ENCODE peak calls at places on chromosomes 4 and X, in seven cellular contexts. I is stomach, W is mesendoderm, Z is fibroblast of lung, K is uterus, D is small intestine, Q is endothelial cell of umbilical vein. T is an unnamed sample. For H3K4me1, the result is how much of the 10 kb centered on the place peaks cover.

GRCh38 chr4:54082168-54082567 is 17.8 kb upstream of the CHIC2 start:
- DNase-seq in I (peak), W (no peak), Z (peak), K (no peak), D (peak), Q (peak), T (peak)

GRCh38 chr4:121380448-121381147 is at the start of gene QRFPR:
- DNase-seq in I (no peak), W (peak), Z (no peak), K (no peak), D (no peak), Q (no peak), T (no peak)

GRCh38 chrX:74506310-74507115 is 85.2 kb downstream of the SLC16A2 start:
- DNase-seq in I (no peak), W (no peak), Z (no peak), K (no peak), D (peak), Q (no peak), T (no peak)

GRCh38 chr4:182555997-182556418 is 312.8 kb downstream of the TENM3 start:
- DNase-seq in I (no peak), W (peak), Z (peak), K (no peak), D (no peak), Q (no peak), T (peak)

GRCh38 chrX:120401301-120401700 is 39.4 kb downstream of the ATP1B4 start:
- DNase-seq in I (no peak), W (no peak), Z (no peak), K (no peak), D (no peak), Q (no peak), T (no peak)

GRCh38 chr4:183443609-183444148 is 757 bp upstream of the CDKN2AIP start:
- DNase-seq in I (no peak), W (peak), Z (no peak), K (no peak), D (no peak), Q (peak), T (no peak)

GRCh38 chr4:164318350-164318749 is 435.6 kb upstream of the SMIM31 start:
- DNase-seq in I (no peak), W (no peak), Z (no peak), K (no peak), D (no peak), Q (no peak), T (no peak)

GRCh38 chrX:47266643-47267042 is 33.8 kb downstream of the USP11 start:
- DNase-seq in I (no peak), W (no peak), Z (no peak), K (no peak), D (no peak), Q (no peak), T (no peak)

GRCh38 chrX:50893466-50893865 is 17.1 kb upstream of the BMP15 start:
- DNase-seq in I (no peak), W (no peak), Z (no peak), K (no peak), D (no peak), Q (no peak), T (no peak)

GRCh38 chrX:8364369-8365141 is 100.1 kb upstream of the VCX3B start:
- DNase-seq in I (peak), W (peak), Z (no peak), K (no peak), D (no peak), Q (no peak), T (peak)

GRCh38 chr4:7485096-7485495 is 50.4 kb upstream of the PSAPL1 start:
- DNase-seq in I (no peak), W (no peak), Z (no peak), K (no peak), D (no peak), Q (no peak), T (peak)

GRCh38 chrX:129239371-129239770 is 283.9 kb downstream of the SMARCA1 start:
- DNase-seq in I (no peak), W (no peak), Z (no peak), K (no peak), D (no peak), Q (peak), T (no peak)

GRCh38 chr4:82138376-82138775 is 235.4 kb downstream of the HNRNPD start:
- DNase-seq in I (no peak), W (no peak), Z (no peak), K (no peak), D (no peak), Q (no peak), T (no peak)

GRCh38 chr4:30720021-30720655 is at the start of gene PCDH7:
- DNase-seq in I (peak), W (peak), Z (peak), K (peak), D (peak), Q (peak), T (no peak)

GRCh38 chr4:134057356-134057755 is 144.2 kb downstream of the PABPC4L start:
- DNase-seq in I (no peak), W (no peak), Z (no peak), K (no peak), D (no peak), Q (no peak), T (no peak)

GRCh38 chr4:60926624-60927023 is 273.5 kb upstream of the ADGRL3 start:
- DNase-seq in I (no peak), W (no peak), Z (no peak), K (no peak), D (no peak), Q (no peak), T (no peak)

GRCh38 chr4:186746581-186746980 is 22.9 kb upstream of the FAT1 start:
- DNase-seq in I (no peak), W (no peak), Z (no peak), K (no peak), D (no peak), Q (no peak), T (no peak)

GRCh38 chr4:151475338-151475737 is 66.4 kb downstream of the FHIP1A start:
- DNase-seq in I (no peak), W (no peak), Z (no peak), K (no peak), D (no peak), Q (no peak), T (no peak)

GRCh38 chr4:123120473-123120872 is 198.1 kb upstream of the NUDT6 start:
- DNase-seq in I (no peak), W (no peak), Z (peak), K (no peak), D (no peak), Q (no peak), T (no peak)

GRCh38 chr4:74503580-74503979 is 58.6 kb downstream of the AREG start:
- DNase-seq in I (no peak), W (no peak), Z (peak), K (no peak), D (no peak), Q (peak), T (no peak)

GRCh38 chr4:67721770-67722597 is 21.0 kb upstream of the UBA6 start:
- DNase-seq in I (no peak), W (peak), Z (peak), K (no peak), D (no peak), Q (peak), T (no peak)

GRCh38 chr4:143359794-143360193 is 23.1 kb downstream of the GAB1 start:
- DNase-seq in I (no peak), W (no peak), Z (no peak), K (no peak), D (no peak), Q (no peak), T (no peak)
- H3K4me1 ChIP-seq in I (half or more), W (under half), Z (under half), K (under half), D (under half), Q (under half), T (under half)

GRCh38 chr4:84920591-84920990 is 45.9 kb downstream of the WDFY3 start:
- DNase-seq in I (no peak), W (no peak), Z (peak), K (no peak), D (no peak), Q (peak), T (no peak)
- H3K4me1 ChIP-seq in I (under half), W (under half), Z (under half), K (under half), D (under half), Q (under half), T (under half)

GRCh38 chr4:153421980-153422379 is 44.2 kb upstream of the TMEM131L start:
- DNase-seq in I (no peak), W (no peak), Z (no peak), K (no peak), D (no peak), Q (no peak), T (no peak)
- H3K4me1 ChIP-seq in I (under half), W (under half), Z (under half), K (under half), D (under half), Q (under half), T (under half)

GRCh38 chrX:71618303-71618721 is at the start of gene CXCR3:
- DNase-seq in I (no peak), W (no peak), Z (no peak), K (no peak), D (no peak), Q (no peak), T (no peak)
- H3K4me1 ChIP-seq in I (under half), W (under half), Z (under half), K (under half), D (under half), Q (under half), T (under half)

GRCh38 chrX:70954871-70955270 is 24.0 kb upstream of the SLC7A3 start:
- DNase-seq in I (no peak), W (no peak), Z (no peak), K (no peak), D (no peak), Q (no peak), T (no peak)
- H3K4me1 ChIP-seq in I (under half), W (under half), Z (under half), K (under half), D (under half), Q (under half), T (under half)

DNA sequence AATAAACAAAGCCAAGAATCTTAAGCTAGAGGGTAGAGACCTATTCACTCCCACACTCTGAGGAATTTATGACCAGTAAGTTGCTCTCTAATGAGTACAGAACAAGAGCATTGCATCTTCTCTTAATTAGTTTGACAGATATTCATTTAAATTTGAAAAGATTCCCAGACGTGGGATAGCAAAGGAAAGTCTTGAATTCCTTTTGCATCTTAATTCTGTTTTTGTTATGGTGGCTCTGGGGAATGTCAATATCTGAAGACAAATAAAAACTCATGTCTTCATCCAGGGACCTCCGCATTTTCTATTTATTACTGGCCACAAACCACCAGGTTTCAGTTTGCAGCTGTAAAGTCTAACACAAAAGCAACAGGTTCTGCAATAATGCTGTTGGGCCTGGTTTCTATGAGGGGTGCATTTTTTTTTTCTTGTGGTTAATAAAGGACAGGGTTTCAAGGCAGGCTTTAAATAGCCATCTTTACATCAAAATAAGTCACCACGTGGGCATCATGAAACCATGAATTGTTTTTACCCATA is 172.3 kb downstream of the SHROOM3 start:
- DNase-seq in I (no peak), W (no peak), Z (no peak), K (no peak), D (no peak), Q (no peak), T (no peak)
- H3K4me1 ChIP-seq in I (half or more), W (under half), Z (under half), K (under half), D (under half), Q (under half), T (under half)

DNA sequence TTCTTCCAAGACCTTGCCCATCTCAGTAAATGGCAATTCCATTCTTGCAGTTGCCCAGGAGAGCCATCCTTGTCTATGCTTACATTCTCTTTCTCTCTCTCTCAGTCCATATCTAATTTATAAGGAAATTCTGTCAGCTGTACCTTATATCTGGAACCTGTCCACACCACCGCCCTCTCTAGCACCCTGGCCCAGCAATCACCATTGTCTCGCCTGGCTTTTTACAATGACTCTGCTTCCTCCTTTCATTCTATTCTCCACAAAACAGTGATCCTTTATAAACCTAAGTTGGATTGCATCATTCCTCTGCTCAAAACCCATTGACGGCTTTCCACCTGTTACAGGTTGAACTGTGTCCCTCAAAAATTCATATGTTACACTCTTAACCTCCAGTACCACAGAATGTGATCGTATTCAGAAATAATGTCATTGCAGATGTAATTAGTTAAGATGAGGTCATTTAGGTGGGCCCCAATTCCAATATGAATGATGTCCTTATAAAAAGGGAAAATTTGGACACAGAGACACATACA is 31.3 kb downstream of the APBB2 start:
- DNase-seq in I (no peak), W (no peak), Z (no peak), K (no peak), D (peak), Q (no peak), T (no peak)
- H3K4me1 ChIP-seq in I (half or more), W (under half), Z (under half), K (under half), D (under half), Q (under half), T (under half)

GRCh38 chr4:153488719-153489384 is 22.7 kb downstream of the TMEM131L start:
- DNase-seq in I (no peak), W (no peak), Z (no peak), K (no peak), D (no peak), Q (no peak), T (no peak)

GRCh38 chr4:153486281-153487151 is 20.4 kb downstream of the TMEM131L start:
- DNase-seq in I (peak), W (peak), Z (peak), K (peak), D (no peak), Q (peak), T (no peak)

GRCh38 chr4:153485860-153486259 is 19.7 kb downstream of the TMEM131L start:
- DNase-seq in I (no peak), W (no peak), Z (no peak), K (no peak), D (no peak), Q (no peak), T (no peak)

GRCh38 chr4:153489856-153490558 is 23.8 kb downstream of the TMEM131L start:
- DNase-seq in I (no peak), W (no peak), Z (no peak), K (no peak), D (no peak), Q (peak), T (no peak)

GRCh38 chr4:153488006-153488718 is 22.0 kb downstream of the TMEM131L start:
- DNase-seq in I (no peak), W (no peak), Z (peak), K (no peak), D (no peak), Q (peak), T (no peak)
- H3K4me1 ChIP-seq in I (half or more), W (under half), Z (under half), K (under half), D (under half), Q (under half), T (under half)